ENCODE peak calls at places on chromosomes 4 and X, in eight cellular contexts. R, H, E, V, F, X, J and L are unnamed samples.

GRCh38 chr4:12791536-12791935 is 692.6 kb downstream of the RAB28 start:
- DNase-seq in R (no peak), H (no peak), E (no peak), V (no peak), F (no peak), X (no peak), J (no peak), L (no peak)

GRCh38 chr4:86482851-86483490 is 111.1 kb upstream of the PTPN13 start:
- DNase-seq in R (no peak), H (peak), E (no peak), V (no peak), F (no peak), X (no peak), J (no peak), L (no peak)

GRCh38 chrX:150478496-150479492 is 89.6 kb upstream of the MTM1 start:
- DNase-seq in R (no peak), H (no peak), E (no peak), V (no peak), F (no peak), X (no peak), J (no peak), L (no peak)

GRCh38 chr4:133474511-133474910 is 325.4 kb downstream of the PCDH10 start:
- DNase-seq in R (no peak), H (no peak), E (no peak), V (no peak), F (no peak), X (no peak), J (no peak), L (no peak)

GRCh38 chr4:154491731-154492249 is at the start of gene DCHS2:
- DNase-seq in R (peak), H (peak), E (no peak), V (no peak), F (no peak), X (no peak), J (peak), L (no peak)

GRCh38 chr4:25076625-25077413 is 46.1 kb upstream of the LGI2 start:
- DNase-seq in R (no peak), H (no peak), E (no peak), V (no peak), F (no peak), X (peak), J (no peak), L (no peak)

GRCh38 chr4:73764513-73764912 is 24.1 kb downstream of the CXCL8 start:
- DNase-seq in R (no peak), H (no peak), E (no peak), V (no peak), F (no peak), X (no peak), J (no peak), L (no peak)

GRCh38 chrX:56975611-56976010 is 19.7 kb downstream of the SPIN3 start:
- DNase-seq in R (no peak), H (no peak), E (no peak), V (peak), F (no peak), X (no peak), J (no peak), L (no peak)

GRCh38 chr4:80309301-80310004 is 26.1 kb upstream of the CFAP299 start:
- DNase-seq in R (no peak), H (no peak), E (no peak), V (peak), F (no peak), X (no peak), J (no peak), L (no peak)

GRCh38 chr4:143185253-143186107 is 763 bp downstream of the USP38 start:
- DNase-seq in R (no peak), H (no peak), E (peak), V (peak), F (no peak), X (no peak), J (no peak), L (no peak)

GRCh38 chr4:1033840-1034551 is 22.6 kb downstream of the FGFRL1 start:
- DNase-seq in R (no peak), H (no peak), E (no peak), V (peak), F (no peak), X (no peak), J (peak), L (peak)

GRCh38 chrX:48573690-48574269 is 504 bp upstream of the RBM3 start:
- DNase-seq in R (peak), H (no peak), E (peak), V (no peak), F (no peak), X (peak), J (peak), L (no peak)

GRCh38 chr4:156609421-156609820 is 362.2 kb downstream of the PDGFC start:
- DNase-seq in R (no peak), H (no peak), E (peak), V (no peak), F (no peak), X (peak), J (no peak), L (no peak)

GRCh38 chrX:69991685-69992084 is 58.1 kb downstream of the AWAT2 start:
- DNase-seq in R (no peak), H (no peak), E (no peak), V (no peak), F (no peak), X (peak), J (no peak), L (no peak)

GRCh38 chr4:8522160-8523120 is 57.8 kb upstream of the GPR78 start:
- DNase-seq in R (no peak), H (no peak), E (no peak), V (no peak), F (no peak), X (no peak), J (peak), L (peak)

GRCh38 chr4:73917081-73917501 is 47.9 kb downstream of the CXCL1 start:
- DNase-seq in R (no peak), H (no peak), E (no peak), V (peak), F (no peak), X (no peak), J (no peak), L (no peak)

GRCh38 chrX:102659790-102660757 is 8.8 kb downstream of the GPRASP1 start:
- DNase-seq in R (peak), H (peak), E (peak), V (peak), F (no peak), X (peak), J (peak), L (peak)

GRCh38 chr4:164815711-164816110 is 61.3 kb upstream of the APELA start:
- DNase-seq in R (no peak), H (no peak), E (no peak), V (no peak), F (no peak), X (no peak), J (no peak), L (no peak)

GRCh38 chr4:122673252-122673651 is 52.4 kb upstream of the IL21 start:
- DNase-seq in R (no peak), H (no peak), E (no peak), V (peak), F (no peak), X (no peak), J (no peak), L (no peak)

GRCh38 chr4:21195682-21196081 is 495.4 kb downstream of the PACRGL start:
- DNase-seq in R (no peak), H (no peak), E (no peak), V (no peak), F (no peak), X (no peak), J (no peak), L (no peak)

GRCh38 chr4:77014256-77014655 is 61.5 kb downstream of the CCNI start:
- DNase-seq in R (no peak), H (no peak), E (no peak), V (no peak), F (no peak), X (no peak), J (no peak), L (no peak)

GRCh38 chr4:1402021-1402515 is 4.2 kb downstream of the NKX1-1 start:
- DNase-seq in R (no peak), H (no peak), E (no peak), V (no peak), F (no peak), X (no peak), J (no peak), L (peak)

GRCh38 chr4:142581891-142582290 is 264.2 kb downstream of the INPP4B start:
- DNase-seq in R (no peak), H (no peak), E (no peak), V (no peak), F (no peak), X (no peak), J (no peak), L (no peak)

GRCh38 chr4:183173580-183174526 is 74.8 kb downstream of the WWC2 start:
- DNase-seq in R (no peak), H (no peak), E (no peak), V (peak), F (no peak), X (no peak), J (no peak), L (no peak)

GRCh38 chr4:47475411-47475810 is 9.7 kb upstream of the ATP10D start:
- DNase-seq in R (no peak), H (no peak), E (no peak), V (no peak), F (no peak), X (no peak), J (no peak), L (no peak)
- TF ChIP-seq CTCF in R (no peak), H (no peak), E (no peak), V (no peak), F (no peak), X (no peak), J (no peak), L (no peak)

GRCh38 chr4:70511365-70511764 is 7.0 kb upstream of the AMTN start:
- DNase-seq in R (no peak), H (no peak), E (no peak), V (no peak), F (no peak), X (no peak), J (no peak), L (no peak)
- TF ChIP-seq CTCF in R (no peak), H (no peak), E (no peak), V (no peak), F (no peak), X (no peak), J (no peak), L (no peak)

GRCh38 chr4:46503739-46504138 is 113.8 kb upstream of the GABRA2 start:
- DNase-seq in R (no peak), H (no peak), E (no peak), V (no peak), F (no peak), X (no peak), J (no peak), L (no peak)
- TF ChIP-seq CTCF in R (no peak), H (no peak), E (no peak), V (no peak), F (no peak), X (no peak), J (no peak), L (no peak)

GRCh38 chr4:64781737-64782326 is 372.6 kb upstream of the TECRL start:
- DNase-seq in R (no peak), H (no peak), E (no peak), V (peak), F (no peak), X (no peak), J (no peak), L (no peak)
- TF ChIP-seq CTCF in R (peak), H (peak), E (peak), V (peak), F (no peak), X (peak), J (no peak), L (peak)

DNA sequence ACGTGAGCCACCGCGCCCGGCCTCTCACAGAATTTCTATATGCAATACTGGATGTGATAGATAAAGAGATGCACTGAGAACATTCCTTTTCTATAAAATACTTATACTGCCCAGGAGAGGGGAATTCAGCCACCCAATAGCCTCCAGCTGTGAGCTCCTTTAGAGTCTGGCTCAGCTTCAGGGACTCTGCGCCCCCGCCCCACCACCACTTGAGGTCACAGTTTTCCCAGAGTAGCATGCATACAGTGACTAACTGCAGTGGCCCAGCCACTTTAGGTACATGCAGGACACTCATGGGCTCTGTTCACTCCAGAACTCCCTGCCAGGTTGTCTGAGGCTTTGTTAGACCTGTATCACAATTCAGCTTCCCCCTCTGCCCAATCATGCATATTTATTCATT is 144.4 kb upstream of the TET2 start:
- DNase-seq in R (no peak), H (no peak), E (no peak), V (no peak), F (no peak), X (no peak), J (no peak), L (no peak)
- TF ChIP-seq CTCF in R (no peak), H (no peak), E (no peak), V (no peak), F (no peak), X (no peak), J (no peak), L (no peak)

GRCh38 chrX:154544885-154545284 is 1.8 kb downstream of the G6PD start:
- DNase-seq in R (no peak), H (no peak), E (no peak), V (no peak), F (no peak), X (no peak), J (no peak), L (no peak)

GRCh38 chrX:154547245-154548027 is at the start of gene IKBKG:
- DNase-seq in R (peak), H (peak), E (peak), V (peak), F (peak), X (peak), J (peak), L (peak)

GRCh38 chrX:154548028-154548316 is 552 bp downstream of the IKBKG start:
- DNase-seq in R (no peak), H (no peak), E (no peak), V (peak), F (no peak), X (no peak), J (no peak), L (no peak)

GRCh38 chrX:154545673-154546274 is 872 bp downstream of the G6PD start:
- DNase-seq in R (no peak), H (no peak), E (no peak), V (no peak), F (no peak), X (no peak), J (no peak), L (no peak)

DNA sequence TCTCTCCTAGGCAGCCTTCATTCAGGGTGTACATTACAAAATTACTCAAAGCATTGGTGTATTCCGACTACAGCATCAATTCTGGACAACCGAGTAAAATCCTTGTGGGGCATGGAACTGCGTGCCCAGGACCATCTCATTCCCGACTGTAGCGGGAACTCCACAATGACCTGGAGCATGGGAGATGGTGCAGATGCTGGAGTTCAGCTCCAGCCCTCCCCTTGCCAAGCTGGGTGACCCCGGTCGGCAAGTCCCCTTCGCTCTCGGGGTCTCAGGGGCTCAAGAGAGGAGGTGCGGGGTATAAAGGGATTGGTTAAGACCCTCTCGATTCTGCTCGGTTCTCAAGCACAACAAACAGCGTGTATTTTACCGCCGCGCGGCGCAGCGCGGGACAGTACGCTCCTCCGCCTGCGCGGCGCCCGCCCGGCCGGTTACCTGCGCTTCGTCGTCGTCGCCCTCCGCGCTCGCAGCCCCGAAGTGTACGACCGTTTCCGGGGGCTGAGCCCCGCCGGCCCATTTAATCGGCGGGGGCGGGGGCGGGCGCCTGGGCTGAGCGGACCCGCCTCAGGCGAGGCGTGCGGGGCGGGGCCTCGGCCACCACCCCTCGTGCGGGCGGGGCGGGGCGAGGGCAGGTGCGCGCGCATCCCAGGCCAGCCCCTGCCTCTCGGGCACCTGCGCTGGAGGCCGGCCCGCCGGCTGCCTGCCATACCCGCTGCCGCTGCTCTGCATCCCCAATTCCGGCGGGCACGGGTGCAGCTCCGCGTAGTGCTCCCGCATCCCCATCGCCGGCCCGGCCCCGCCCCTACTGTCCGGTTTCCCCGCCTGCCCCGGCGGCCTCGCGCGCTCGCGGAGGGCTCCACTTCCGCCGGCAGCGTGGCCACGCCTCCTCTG is at the start of gene G6PD:
- DNase-seq in R (peak), H (peak), E (no peak), V (peak), F (peak), X (peak), J (no peak), L (no peak)
- TF ChIP-seq CTCF in R (no peak), H (no peak), E (no peak), V (no peak), F (no peak), X (no peak), J (no peak), L (no peak)